ENCODE peak calls at places on chromosomes 12 and 14, in five cellular contexts. D is HFFc6, G is AG20443, Q is fibroblast of the conjunctiva, H is left colon. L is an unnamed sample.

GRCh38 chr14:96038920-96039632 is at the start of gene C14orf132:
- DNase-seq in H (peak), D (peak), G (peak), Q (peak), L (no peak)

GRCh38 chr12:6937481-6938352 is 5.9 kb upstream of the RNU7-1 start:
- DNase-seq in D (peak), H (peak), Q (peak), G (peak), L (no peak)

GRCh38 chr12:38761111-38761510 is 144.3 kb downstream of the CPNE8 start:
- DNase-seq in Q (no peak), G (no peak), H (no peak), D (no peak), L (no peak)

GRCh38 chr14:51507556-51508511 is 143.9 kb upstream of the FRMD6 start:
- DNase-seq in D (peak), Q (peak), H (peak), G (peak), L (peak)

GRCh38 chr14:65637780-65638179 is 225.2 kb downstream of the FUT8 start:
- DNase-seq in H (no peak), D (no peak), G (peak), Q (no peak), L (peak)

GRCh38 chr14:103422981-103423600 is 37.9 kb downstream of the MARK3 start:
- DNase-seq in Q (peak), D (peak), H (no peak), G (peak), L (no peak)

GRCh38 chr14:35336171-35337073 is 44.2 kb downstream of the PSMA6 start:
- DNase-seq in H (peak), G (no peak), D (no peak), Q (peak), L (no peak)

GRCh38 chr12:85697003-85697402 is 139.2 kb downstream of the RASSF9 start:
- DNase-seq in Q (no peak), G (no peak), D (no peak), H (no peak), L (no peak)

GRCh38 chr14:75442642-75443041 is 14.8 kb downstream of the JDP2 start:
- DNase-seq in Q (no peak), H (no peak), G (peak), D (peak), L (no peak)

GRCh38 chr12:56838602-56839488 is 75.7 kb downstream of the HSD17B6 start:
- DNase-seq in D (no peak), Q (no peak), H (no peak), G (no peak), L (no peak)

GRCh38 chr14:49986344-49987014 is 93.6 kb downstream of the ARF6 start:
- DNase-seq in Q (no peak), G (no peak), H (no peak), D (peak), L (no peak)

GRCh38 chr12:51951843-51952722 is 584 bp downstream of the ACVR1B start:
- DNase-seq in H (peak), G (peak), D (no peak), Q (no peak), L (no peak)

GRCh38 chr12:46585854-46586621 is 213.5 kb upstream of the SLC38A2 start:
- DNase-seq in H (peak), D (peak), G (no peak), Q (peak), L (peak)

GRCh38 chr14:65599375-65599774 is 186.8 kb downstream of the FUT8 start:
- DNase-seq in H (no peak), G (peak), D (peak), Q (no peak), L (no peak)